ENCODE peak calls at places on chromosomes 2 and 18, in nine cellular contexts. D, R, G, X, E, Q, S, V and A are unnamed samples.
A peak's percentile ranks its signal among the peaks of the same experiment; 100 is the strongest.

GRCh38 chr2:40405440-40405839 is 46.5 kb downstream of the SLC8A1 start:
- DNase-seq in D (no peak), R (no peak), G (no peak), X (no peak), E (no peak), Q (no peak), S (no peak), V (no peak), A (no peak)

GRCh38 chr2:71905205-71905604 is 242.5 kb downstream of the CYP26B1 start:
- DNase-seq in D (no peak), R (no peak), G (no peak), X (no peak), E (no peak), Q (no peak), S (no peak), V (no peak), A (no peak)

GRCh38 chr2:225122582-225123486 is 80.6 kb upstream of the DOCK10 start:
- DNase-seq in D (peak; percentile 8), R (peak; percentile 31), G (peak; percentile 51), X (no peak), E (no peak), Q (peak; percentile 48), S (no peak), V (peak; percentile 32), A (no peak)

GRCh38 chr2:200786826-200787225 is 24.9 kb upstream of the BZW1 start:
- DNase-seq in D (no peak), R (no peak), G (peak; percentile 89), X (no peak), E (no peak), Q (no peak), S (peak; percentile 22), V (peak; percentile 94), A (no peak)

GRCh38 chr2:166411473-166412230 is 35.9 kb upstream of the SCN9A start:
- DNase-seq in D (no peak), R (no peak), G (peak; percentile 35), X (no peak), E (no peak), Q (no peak), S (peak; percentile 56), V (peak; percentile 82), A (no peak)

GRCh38 chr2:26585100-26585499 is 56.1 kb downstream of the CIB4 start:
- DNase-seq in D (no peak), R (no peak), G (no peak), X (no peak), E (no peak), Q (no peak), S (no peak), V (no peak), A (no peak)

GRCh38 chr2:62084823-62085222 is 111.1 kb upstream of the B3GNT2 start:
- DNase-seq in D (no peak), R (no peak), G (no peak), X (no peak), E (no peak), Q (no peak), S (no peak), V (no peak), A (no peak)

GRCh38 chr2:241179894-241180293 is 8.6 kb upstream of the ANO7 start:
- DNase-seq in D (no peak), R (peak; percentile 33), G (peak; percentile 43), X (no peak), E (no peak), Q (no peak), S (no peak), V (no peak), A (no peak)

GRCh38 chr2:218832520-218832919 is 917 bp upstream of the PRKAG3 start:
- DNase-seq in D (no peak), R (no peak), G (no peak), X (no peak), E (no peak), Q (no peak), S (no peak), V (no peak), A (no peak)

GRCh38 chr2:64737547-64737946 is 83.8 kb upstream of the SERTAD2 start:
- DNase-seq in D (no peak), R (no peak), G (no peak), X (no peak), E (no peak), Q (no peak), S (no peak), V (peak; percentile 50), A (no peak)

GRCh38 chr18:49531678-49532153 is 30.1 kb upstream of the LIPG start:
- DNase-seq in D (peak; percentile 26), R (no peak), G (no peak), X (peak; percentile 3), E (no peak), Q (no peak), S (no peak), V (peak; percentile 43), A (no peak)

GRCh38 chr2:2848621-2849443 is 517.8 kb upstream of the MYT1L start:
- DNase-seq in D (no peak), R (no peak), G (no peak), X (no peak), E (no peak), Q (no peak), S (no peak), V (no peak), A (peak; percentile 7)

GRCh38 chr2:232321817-232322559 is 56.6 kb upstream of the ALPP start:
- DNase-seq in D (no peak), R (no peak), G (no peak), X (no peak), E (no peak), Q (no peak), S (no peak), V (no peak), A (no peak)

GRCh38 chr2:207251573-207252192 is 85.9 kb upstream of the KLF7 start:
- DNase-seq in D (no peak), R (no peak), G (no peak), X (no peak), E (no peak), Q (no peak), S (no peak), V (peak; percentile 49), A (no peak)

GRCh38 chr2:143258126-143258892 is 129.1 kb downstream of the ARHGAP15 start:
- DNase-seq in D (peak; percentile 35), R (no peak), G (no peak), X (no peak), E (no peak), Q (no peak), S (no peak), V (no peak), A (peak; percentile 49)

GRCh38 chr2:149715005-149715592 is 127.5 kb upstream of the MMADHC start:
- DNase-seq in D (peak; percentile 1), R (no peak), G (peak; percentile 57), X (no peak), E (no peak), Q (peak; percentile 52), S (peak; percentile 59), V (peak; percentile 61), A (no peak)

GRCh38 chr2:193836424-193836823 is 1641.7 kb upstream of the TMEFF2 start:
- DNase-seq in D (no peak), R (no peak), G (no peak), X (no peak), E (no peak), Q (no peak), S (no peak), V (no peak), A (no peak)

GRCh38 chr18:66222174-66222573 is 381.7 kb downstream of the CDH19 start:
- DNase-seq in D (no peak), R (no peak), G (no peak), X (no peak), E (no peak), Q (no peak), S (no peak), V (no peak), A (no peak)

GRCh38 chr18:74147491-74147778 is 199 bp downstream of the FBXO15 start:
- DNase-seq in D (no peak), R (no peak), G (no peak), X (no peak), E (no peak), Q (no peak), S (no peak), V (peak; percentile 7), A (no peak)

GRCh38 chr2:126653102-126653501 is 2.9 kb upstream of the GYPC start:
- DNase-seq in D (no peak), R (peak; percentile 6), G (no peak), X (no peak), E (no peak), Q (peak; percentile 11), S (no peak), V (no peak), A (peak; percentile 44)